ENCODE peak calls at places on chromosomes 11 and 22, in four cellular contexts. X is prostate gland, I is body of pancreas, W is IMR-90. G is an unnamed sample.

GRCh38 chr11:65352783-65353182 is 1.8 kb upstream of the TIGD3 start:
- DNase-seq in X (no peak), I (no peak), W (peak; percentile 32), G (no peak)

GRCh38 chr11:114060402-114061052 is 1.0 kb downstream of the ZBTB16 start:
- DNase-seq in X (no peak), I (peak; percentile 54), W (no peak), G (peak; percentile 29)

GRCh38 chr11:8281266-8281665 is 17.6 kb upstream of the LMO1 start:
- DNase-seq in X (no peak), I (peak; percentile 2), W (no peak), G (no peak)

GRCh38 chr11:25317221-25317620 is 820.4 kb downstream of the LUZP2 start:
- DNase-seq in X (no peak), I (no peak), W (peak; percentile 13), G (no peak)

GRCh38 chr11:65060913-65061408 is 2.6 kb upstream of the NAALADL1 start:
- DNase-seq in X (no peak), I (no peak), W (no peak), G (no peak)

GRCh38 chr11:79404325-79404724 is 36.5 kb downstream of the TENM4 start:
- DNase-seq in X (no peak), I (no peak), W (peak; percentile 73), G (no peak)

GRCh38 chr22:23533328-23533762 is 46.7 kb downstream of the IGLL1 start:
- DNase-seq in X (no peak), I (no peak), W (peak; percentile 10), G (no peak)

GRCh38 chr11:48064306-48064705 is 83.9 kb downstream of the PTPRJ start:
- DNase-seq in X (no peak), I (no peak), W (peak; percentile 80), G (no peak)

GRCh38 chr11:64996710-64997380 is at the start of gene BATF2:
- DNase-seq in X (peak; percentile 50), I (peak; percentile 89), W (peak; percentile 83), G (peak; percentile 55)

GRCh38 chr11:82462588-82462987 is 271.1 kb downstream of the FAM181B start:
- DNase-seq in X (no peak), I (no peak), W (no peak), G (no peak)

GRCh38 chr11:95147364-95147905 is 57.8 kb downstream of the ENDOD1 start:
- DNase-seq in X (no peak), I (no peak), W (peak; percentile 93), G (no peak)

GRCh38 chr11:36459046-36459445 is 51.0 kb downstream of the TRAF6 start:
- DNase-seq in X (no peak), I (no peak), W (no peak), G (no peak)

GRCh38 chr11:3904228-3904627 is 48.8 kb downstream of the STIM1 start:
- DNase-seq in X (no peak), I (no peak), W (no peak), G (peak; percentile 59)

GRCh38 chr11:3906166-3906565 is 50.7 kb downstream of the STIM1 start:
- DNase-seq in X (no peak), I (no peak), W (no peak), G (no peak)

GRCh38 chr11:3907590-3907989 is 52.1 kb downstream of the STIM1 start:
- DNase-seq in X (no peak), I (no peak), W (no peak), G (no peak)

GRCh38 chr11:3903207-3903896 is 47.9 kb downstream of the STIM1 start:
- DNase-seq in X (no peak), I (no peak), W (no peak), G (no peak)

DNA sequence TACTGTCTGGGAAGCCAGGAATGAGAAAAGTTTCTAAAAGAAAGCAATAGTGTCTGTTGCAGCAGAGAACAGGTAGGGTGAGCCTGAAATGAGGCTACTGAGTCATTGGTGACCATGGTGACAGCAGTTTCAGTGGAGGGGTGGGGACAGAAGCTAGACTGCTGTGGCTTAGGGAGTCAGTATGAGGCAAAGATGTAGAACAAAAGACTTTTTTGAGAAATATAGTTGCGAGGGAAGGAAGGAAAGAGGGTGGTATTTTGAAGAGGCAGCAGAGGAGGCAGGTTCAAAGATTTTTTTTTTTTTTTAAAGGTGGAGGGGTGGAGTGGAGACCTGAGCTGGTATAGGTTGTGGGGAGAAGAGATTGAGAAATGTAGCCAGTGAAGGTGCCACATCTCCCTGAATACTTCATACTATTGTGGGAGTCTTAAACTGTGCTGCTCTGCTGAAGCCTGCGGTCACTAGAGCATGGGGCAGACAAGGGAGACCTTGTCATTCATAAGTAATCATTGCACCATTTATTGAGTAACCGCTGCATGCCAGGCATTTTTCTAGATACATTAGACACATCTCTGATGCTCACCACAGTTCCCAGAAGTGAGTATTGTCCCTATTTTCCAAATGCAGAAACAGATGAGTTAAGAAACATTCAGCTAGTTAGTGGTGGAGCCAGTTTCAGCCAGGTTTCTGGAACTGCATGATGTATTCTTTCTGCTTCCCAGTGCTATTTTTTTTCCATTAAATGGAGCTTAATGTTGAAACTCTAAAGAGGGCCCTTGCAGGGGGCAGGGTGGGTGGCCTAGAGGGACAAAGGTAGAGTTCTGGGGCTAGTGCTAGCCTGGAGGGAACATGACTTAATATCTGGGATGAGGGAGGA is 49.9 kb downstream of the STIM1 start:
- DNase-seq in X (no peak), I (no peak), W (peak; percentile 76), G (peak; percentile 12)
- TF ChIP-seq POLR2A in X (no peak), I (no peak), W (no peak), G (no peak)

GRCh38 chr11:132852361-132852760 is 679.9 kb downstream of the OPCML start:
- DNase-seq in X (no peak), I (no peak), W (no peak), G (no peak)

GRCh38 chr11:132851247-132851646 is 681.1 kb downstream of the OPCML start:
- DNase-seq in X (no peak), I (no peak), W (no peak), G (no peak)

GRCh38 chr11:132855516-132855915 is 676.8 kb downstream of the OPCML start:
- DNase-seq in X (no peak), I (no peak), W (no peak), G (no peak)

GRCh38 chr11:132856032-132856431 is 676.3 kb downstream of the OPCML start:
- DNase-seq in X (no peak), I (no peak), W (no peak), G (no peak)

GRCh38 chr11:132853886-132854285 is 678.4 kb downstream of the OPCML start:
- DNase-seq in X (no peak), I (no peak), W (no peak), G (no peak)
- TF ChIP-seq CTCF in X (no peak), I (no peak), W (no peak), G (no peak)

DNA sequence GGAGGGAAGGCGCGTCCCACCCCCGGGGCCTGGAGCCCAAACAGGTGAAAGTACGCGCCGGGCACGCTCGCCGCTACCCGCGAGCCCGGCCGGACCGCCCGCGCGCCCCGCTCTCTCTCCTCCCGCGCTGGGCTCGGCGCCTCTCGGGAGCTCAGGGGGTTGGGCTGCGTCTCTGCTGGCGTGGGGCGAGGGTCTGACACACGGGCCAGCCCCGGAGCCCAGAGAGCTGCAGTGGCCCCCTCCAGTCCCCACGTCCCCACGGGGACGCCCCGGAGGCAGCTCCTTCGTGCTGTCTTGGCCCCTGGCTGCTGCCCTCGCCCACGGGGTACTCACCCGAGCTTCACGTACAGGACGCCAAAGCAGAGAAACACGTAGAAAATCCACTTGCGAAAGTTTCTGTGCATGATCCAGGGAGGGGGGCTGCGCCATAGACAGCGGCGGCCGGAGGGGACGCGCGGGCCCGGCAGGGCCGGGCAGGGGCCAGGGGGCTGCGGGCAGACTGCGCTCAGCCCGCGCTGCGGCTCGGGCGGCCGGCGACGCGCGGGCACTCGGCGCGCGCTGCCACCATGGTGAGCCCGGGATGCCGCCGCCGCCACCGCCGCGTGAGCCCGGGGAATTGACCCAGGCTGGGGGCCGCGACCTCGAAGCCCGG is 485 bp downstream of the WNT7B start:
- DNase-seq in X (no peak), I (no peak), W (no peak), G (no peak)
- H3K4me3 ChIP-seq in X (peak overlapping the region; percentile 39), I (no peak overlapping the region), W (peak overlapping the region; percentile 21), G (no peak overlapping the region)

GRCh38 chr11:106091480-106092123 is 14.1 kb downstream of the AASDHPPT start:
- DNase-seq in X (no peak), I (no peak), W (peak; percentile 88), G (no peak)
- TF ChIP-seq POLR2A in X (no peak), I (no peak), W (no peak), G (no peak)

GRCh38 chr11:9313648-9314290 is 624 bp downstream of the TMEM41B start:
- DNase-seq in X (peak; percentile 8), I (no peak), W (peak; percentile 8), G (no peak)

GRCh38 chr11:9315078-9315688 is 790 bp upstream of the TMEM41B start:
- DNase-seq in X (no peak), I (peak; percentile 24), W (peak; percentile 4), G (no peak)

GRCh38 chr11:9316334-9316733 is 1.9 kb upstream of the TMEM41B start:
- DNase-seq in X (no peak), I (no peak), W (no peak), G (no peak)

GRCh38 chr11:9310485-9310884 is 3.9 kb downstream of the TMEM41B start:
- DNase-seq in X (no peak), I (no peak), W (no peak), G (no peak)

DNA sequence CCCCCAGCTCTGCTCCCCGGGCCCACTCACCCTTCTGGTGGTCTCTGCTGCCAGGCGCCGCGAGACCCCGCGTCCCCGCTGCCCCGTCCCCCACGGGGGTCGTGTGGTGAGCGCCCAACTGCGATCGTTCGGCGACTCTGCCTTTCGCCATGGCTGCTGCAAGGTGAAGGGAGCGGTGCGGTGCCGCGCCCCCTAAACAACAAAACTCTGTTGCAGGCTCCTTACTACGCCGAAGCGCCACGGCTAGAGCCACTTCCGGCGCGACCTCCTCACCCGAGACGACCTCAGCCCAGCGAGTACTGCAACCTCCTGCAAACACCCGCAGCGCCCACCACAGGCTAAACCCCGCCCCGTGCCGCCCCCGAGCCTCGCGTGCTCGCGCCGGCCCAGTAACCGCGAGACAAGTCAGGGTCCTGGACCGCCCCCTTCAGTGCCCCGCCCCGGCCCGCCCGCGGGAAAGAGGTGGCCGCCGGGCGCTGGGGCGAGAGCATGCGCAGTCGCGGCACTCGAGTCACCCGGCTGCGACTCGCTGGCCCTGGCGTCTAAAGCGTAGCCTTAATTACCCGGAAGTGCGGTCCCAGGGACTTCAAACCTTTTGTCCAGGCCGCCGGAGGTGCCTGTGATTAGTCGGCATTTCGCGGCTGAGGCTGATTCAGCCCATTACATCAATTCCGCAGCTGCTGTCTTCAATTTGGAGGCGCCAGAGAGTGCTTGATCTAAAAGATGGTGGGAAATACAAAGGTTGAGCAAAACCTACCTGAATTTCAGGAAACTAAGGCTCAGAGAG is at the start of gene TMEM41B:
- DNase-seq in X (peak; percentile 95), I (peak; percentile 97), W (peak; percentile 98), G (peak; percentile 95)
- TF ChIP-seq CTCF in X (peak; percentile 18), I (no peak), W (peak; percentile 21), G (no peak)

GRCh38 chr11:124583827-124584226 is 14.0 kb downstream of the OR8A1 start:
- DNase-seq in X (no peak), I (no peak), W (no peak), G (no peak)

GRCh38 chr11:124578761-124579160 is 9.0 kb downstream of the OR8A1 start:
- DNase-seq in X (no peak), I (no peak), W (no peak), G (no peak)

GRCh38 chr11:124584681-124585372 is 15.0 kb downstream of the OR8A1 start:
- DNase-seq in X (no peak), I (no peak), W (no peak), G (no peak)

GRCh38 chr11:124582565-124582964 is 12.8 kb downstream of the OR8A1 start:
- DNase-seq in X (no peak), I (no peak), W (no peak), G (no peak)

GRCh38 chr11:124581817-124582216 is 12.0 kb downstream of the OR8A1 start:
- DNase-seq in X (no peak), I (no peak), W (no peak), G (no peak)
- H3K4me3 ChIP-seq in X (no peak overlapping the region), I (no peak overlapping the region), W (no peak overlapping the region), G (no peak overlapping the region)

GRCh38 chr11:103811870-103812509 is 224.4 kb upstream of the DDI1 start:
- DNase-seq in X (no peak), I (no peak), W (no peak), G (no peak)
- TF ChIP-seq POLR2A in X (no peak), I (no peak), W (no peak), G (no peak)